ENCODE peak calls at places on chromosomes 6 and 20, in four cellular contexts. S is gastrocnemius medialis; K is CD4-positive, alpha-beta memory T cell; J is neuronal stem cell. O is an unnamed sample. For H3K36me3 and H3K4me1, the result is how much of the 10 kb centered on the place peaks cover.

GRCh38 chr6:16591681-16592549 is 169.3 kb downstream of the ATXN1 start:
- DNase-seq in S (no peak), K (no peak), J (no peak), O (no peak)

GRCh38 chr6:131966443-131966842 is 15.3 kb upstream of the CCN2 start:
- DNase-seq in S (no peak), K (no peak), J (no peak), O (no peak)

GRCh38 chr20:58702859-58703648 is 10.5 kb downstream of the NPEPL1 start:
- DNase-seq in S (no peak), K (no peak), J (no peak), O (peak)

GRCh38 chr20:2873747-2874041 is 413 bp downstream of the PTPRA start:
- DNase-seq in S (no peak), K (peak), J (peak), O (no peak)

GRCh38 chr6:26552205-26552604 is 14.0 kb downstream of the HMGN4 start:
- DNase-seq in S (no peak), K (no peak), J (no peak), O (no peak)

GRCh38 chr6:8315154-8315553 is 120.2 kb downstream of the SLC35B3 start:
- DNase-seq in S (no peak), K (no peak), J (no peak), O (no peak)

GRCh38 chr6:42093582-42094329 is 43.4 kb downstream of the TAF8 start:
- DNase-seq in S (no peak), K (no peak), J (no peak), O (no peak)

GRCh38 chr20:5513975-5514516 is 197.3 kb upstream of the PROKR2 start:
- DNase-seq in S (no peak), K (no peak), J (no peak), O (no peak)

GRCh38 chr6:147841749-147842148 is 333.3 kb downstream of the SAMD5 start:
- DNase-seq in S (no peak), K (no peak), J (no peak), O (no peak)

GRCh38 chr6:2026133-2026532 is 219.3 kb downstream of the GMDS start:
- DNase-seq in S (no peak), K (no peak), J (no peak), O (no peak)

GRCh38 chr6:32087574-32088486 is 21.3 kb downstream of the TNXB start:
- DNase-seq in S (peak), K (peak), J (peak), O (peak)

GRCh38 chr6:109059591-109060021 is 35.0 kb downstream of the SESN1 start:
- DNase-seq in S (no peak), K (peak), J (no peak), O (no peak)

GRCh38 chr6:114052141-114052540 is 81.2 kb upstream of the HDAC2 start:
- DNase-seq in S (no peak), K (no peak), J (no peak), O (no peak)

GRCh38 chr6:130969807-130970491 is 93.1 kb downstream of the EPB41L2 start:
- DNase-seq in S (peak), K (no peak), J (no peak), O (peak)

GRCh38 chr6:92180090-92180489 is 1239.3 kb downstream of the EPHA7 start:
- DNase-seq in S (no peak), K (no peak), J (no peak), O (no peak)

GRCh38 chr6:42306439-42307140 is 88.9 kb upstream of the MRPS10 start:
- DNase-seq in S (no peak), K (no peak), J (no peak), O (no peak)

GRCh38 chr6:168276576-168277273 is 42.9 kb downstream of the DACT2 start:
- DNase-seq in S (no peak), K (no peak), J (no peak), O (no peak)

GRCh38 chr6:142478117-142478516 is 176.3 kb downstream of the ADGRG6 start:
- DNase-seq in S (no peak), K (no peak), J (no peak), O (no peak)

GRCh38 chr6:79997728-79998127 is 6.7 kb upstream of the TTK start:
- DNase-seq in S (no peak), K (no peak), J (no peak), O (no peak)

GRCh38 chr6:89034586-89035251 is 45.8 kb upstream of the PNRC1 start:
- DNase-seq in S (peak), K (no peak), J (no peak), O (peak)

GRCh38 chr6:113560908-113561307 is 296.2 kb upstream of the MARCKS start:
- DNase-seq in S (no peak), K (no peak), J (no peak), O (no peak)

GRCh38 chr6:7136859-7137334 is 29.1 kb downstream of the RREB1 start:
- DNase-seq in S (no peak), K (no peak), J (no peak), O (no peak)

GRCh38 chr6:11770546-11771466 is 7.8 kb downstream of the ADTRP start:
- DNase-seq in S (peak), K (no peak), J (no peak), O (peak)

GRCh38 chr20:32354592-32355416 is 3.3 kb upstream of the ASXL1 start:
- DNase-seq in S (no peak), K (no peak), J (no peak), O (no peak)

GRCh38 chr6:11085758-11086435 is 7.7 kb upstream of the SMIM13 start:
- DNase-seq in S (no peak), K (no peak), J (no peak), O (no peak)

GRCh38 chr20:49009899-49010631 is 36.0 kb upstream of the CSE1L start:
- DNase-seq in S (no peak), K (no peak), J (no peak), O (no peak)
- H3K36me3 ChIP-seq in S (under half), K (under half), J (half or more), O (half or more)

DNA sequence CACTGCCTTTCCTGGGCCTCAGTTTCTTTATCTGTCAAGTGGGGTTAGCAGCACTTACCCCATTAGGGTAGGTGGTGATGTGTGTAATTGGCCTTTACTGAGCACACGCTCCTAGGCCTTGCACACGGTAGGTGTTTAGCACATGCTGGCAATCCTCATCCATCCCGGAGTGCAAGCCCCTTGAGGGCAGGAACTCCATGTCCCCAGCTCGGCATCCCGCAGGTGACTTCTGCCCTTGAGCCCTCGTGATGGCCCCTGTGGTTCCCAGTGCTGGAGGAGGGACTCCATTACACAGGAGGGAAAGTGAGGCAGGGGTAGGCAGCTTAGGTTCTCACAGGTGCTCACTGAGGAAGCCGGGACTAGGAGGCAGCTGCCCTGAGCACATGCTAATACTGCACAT is 40.0 kb downstream of the MYH7B start:
- DNase-seq in S (no peak), K (no peak), J (no peak), O (no peak)
- H3K4me1 ChIP-seq in S (under half), K (under half), J (under half), O (under half)

DNA sequence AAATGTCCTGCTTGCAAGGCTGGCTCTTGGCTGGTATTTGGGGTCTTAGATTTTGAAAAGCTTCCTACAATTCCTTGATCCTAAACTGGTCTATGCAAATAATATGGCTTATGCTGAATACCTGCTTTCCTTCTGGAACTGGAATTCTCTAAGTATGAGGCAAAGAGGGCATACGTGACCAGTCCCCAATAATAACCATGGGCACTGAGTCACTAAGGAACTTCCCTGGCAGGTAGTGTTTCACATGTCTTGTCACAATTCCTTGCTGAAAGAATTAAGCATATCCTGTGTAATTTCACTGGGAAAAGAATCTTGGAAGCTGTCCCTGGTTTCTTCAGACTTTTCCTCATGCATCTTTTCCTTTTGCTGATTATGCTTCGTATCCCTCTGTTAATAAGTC is 106.5 kb downstream of the MMS22L start:
- DNase-seq in S (no peak), K (no peak), J (no peak), O (no peak)
- H3K36me3 ChIP-seq in S (under half), K (under half), J (half or more), O (under half)

GRCh38 chr6:43904311-43905123 is 134.5 kb downstream of the VEGFA start:
- DNase-seq in S (no peak), K (no peak), J (no peak), O (no peak)
- H3K4me1 ChIP-seq in S (under half), K (under half), J (under half), O (under half)

GRCh38 chr6:144778773-144779531 is 493.8 kb downstream of the UTRN start:
- DNase-seq in S (no peak), K (no peak), J (no peak), O (no peak)

GRCh38 chr6:144778056-144778455 is 492.9 kb downstream of the UTRN start:
- DNase-seq in S (no peak), K (no peak), J (no peak), O (no peak)

GRCh38 chr6:144781836-144782235 is 496.7 kb downstream of the UTRN start:
- DNase-seq in S (no peak), K (no peak), J (no peak), O (no peak)

GRCh38 chr6:144776031-144776819 is 491.1 kb downstream of the UTRN start:
- DNase-seq in S (no peak), K (no peak), J (no peak), O (no peak)

DNA sequence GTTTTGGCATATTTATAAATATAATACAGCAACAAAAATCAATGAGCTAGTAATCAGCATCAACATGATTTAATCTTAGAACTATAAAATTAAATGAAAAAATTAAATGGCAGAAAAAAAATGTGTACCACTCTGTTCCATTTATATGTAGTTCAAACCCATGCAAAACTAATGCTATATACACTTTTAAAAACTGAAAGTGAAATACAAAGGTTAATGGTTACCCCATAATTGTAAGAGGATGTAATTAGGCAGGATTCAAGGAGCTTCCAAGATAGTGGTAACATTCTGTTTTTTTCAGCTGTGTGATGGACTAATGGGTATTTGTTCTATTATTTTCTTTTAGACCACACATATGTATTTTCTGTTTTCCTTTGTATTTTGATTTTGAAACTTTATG is 492.1 kb downstream of the UTRN start:
- DNase-seq in S (no peak), K (no peak), J (no peak), O (no peak)
- H3K36me3 ChIP-seq in S (under half), K (under half), J (under half), O (under half)

GRCh38 chr20:38050691-38051090 is 17.1 kb downstream of the RPRD1B start:
- DNase-seq in S (no peak), K (no peak), J (no peak), O (no peak)
- H3K4me1 ChIP-seq in S (half or more), K (under half), J (under half), O (under half)

GRCh38 chr20:46060975-46061374 is 28.8 kb downstream of the NCOA5 start:
- DNase-seq in S (no peak), K (no peak), J (no peak), O (no peak)
- H3K36me3 ChIP-seq in S (under half), K (under half), J (half or more), O (half or more)

DNA sequence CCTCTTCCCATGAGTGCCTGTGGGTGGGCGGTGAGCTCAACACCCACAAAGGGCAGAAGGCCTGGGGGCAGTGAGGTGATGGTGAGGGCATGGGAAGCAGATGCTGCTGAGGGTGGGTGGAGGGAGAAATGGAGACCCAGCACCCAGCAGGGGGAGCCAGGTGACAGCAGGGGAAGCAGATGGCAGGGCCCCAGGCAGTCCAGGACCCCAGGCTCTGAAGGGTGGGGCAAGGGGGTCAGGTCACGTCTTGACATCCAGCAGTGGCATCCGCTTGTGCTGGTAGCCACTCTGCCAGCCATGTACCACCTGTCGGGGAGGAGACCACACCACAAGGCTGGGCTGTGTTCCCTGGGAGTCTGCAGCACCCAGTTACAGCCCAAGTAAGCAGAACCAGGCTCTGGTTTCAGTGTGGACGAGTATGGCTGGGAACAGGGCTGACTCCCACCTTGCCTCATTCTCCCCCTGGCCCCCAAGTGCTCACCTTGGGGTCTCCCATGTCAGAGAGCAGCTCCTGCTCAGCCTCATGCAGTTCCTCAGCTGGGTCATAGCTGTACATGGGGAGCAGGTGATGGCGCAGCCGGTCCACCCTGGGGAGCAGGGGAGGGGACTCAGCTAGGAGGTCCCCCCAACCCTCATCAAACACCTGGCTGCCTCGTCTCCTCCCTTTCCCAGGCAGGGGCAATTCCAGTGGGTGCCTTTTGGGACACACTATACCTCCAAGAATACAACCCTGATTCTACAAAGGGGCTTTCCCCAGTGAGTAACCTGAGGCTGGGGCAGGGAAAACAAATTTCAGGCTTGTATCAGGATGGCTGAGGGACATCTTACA is 2.0 kb downstream of the SMIM29 start:
- DNase-seq in S (peak), K (peak), J (no peak), O (no peak)
- H3K4me1 ChIP-seq in S (under half), K (half or more), J (under half), O (under half)

DNA sequence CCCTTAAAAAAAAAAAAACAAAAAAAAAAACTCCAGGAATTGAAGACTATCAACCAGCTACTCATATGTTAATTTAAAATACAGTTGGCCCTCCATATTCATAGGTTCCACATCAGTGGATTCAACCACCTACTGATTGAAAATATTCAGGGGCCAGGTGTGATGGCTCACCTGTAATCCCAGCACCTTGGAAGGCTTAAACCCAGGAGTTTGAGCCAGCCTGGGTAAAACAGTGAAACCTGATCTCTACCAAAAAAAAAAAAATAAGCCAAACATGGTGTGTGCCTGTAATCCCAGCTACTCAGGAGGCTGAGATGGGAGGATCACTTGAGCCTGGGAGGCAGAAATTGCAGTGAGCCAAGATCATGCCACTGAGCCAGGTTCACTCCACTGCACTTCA is 72.4 kb upstream of the SMIM8 start:
- DNase-seq in S (no peak), K (no peak), J (no peak), O (no peak)
- H3K36me3 ChIP-seq in S (under half), K (under half), J (half or more), O (under half)

DNA sequence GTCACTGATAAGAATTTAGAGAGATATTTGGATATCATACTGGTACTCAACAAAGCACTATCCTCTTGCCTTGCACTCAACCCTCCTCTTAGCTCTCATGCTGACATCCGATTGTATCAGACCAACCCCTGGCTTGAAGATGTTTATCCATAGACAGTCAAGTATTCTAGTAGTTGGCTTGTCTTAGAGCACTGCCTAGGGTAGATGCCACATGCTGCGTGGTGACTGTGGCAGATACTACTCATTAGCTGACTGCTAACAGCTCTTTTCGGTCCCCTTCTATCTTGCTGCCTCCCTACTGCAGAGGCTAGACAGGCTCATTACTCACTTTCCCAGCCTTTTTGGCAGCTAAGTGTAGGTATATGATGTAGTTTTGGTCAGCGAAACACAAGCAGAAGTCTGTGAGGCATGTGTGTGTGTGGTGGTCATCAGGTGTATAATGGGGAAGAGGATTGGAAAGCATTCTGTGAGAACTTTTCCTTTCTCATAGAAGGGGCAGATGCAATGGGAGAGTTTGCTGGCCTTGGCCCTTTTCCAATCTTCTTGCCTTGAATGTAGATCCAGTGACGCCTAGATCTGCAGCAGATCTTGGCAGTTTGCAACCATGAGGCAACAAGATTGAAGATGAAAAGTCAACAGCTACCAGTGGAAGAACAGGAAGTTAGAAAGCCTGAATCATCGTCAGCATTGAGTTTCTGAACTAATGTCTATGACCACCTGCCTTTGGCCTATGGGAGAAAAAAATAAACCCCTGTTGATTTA is 4.4 kb upstream of the IFNGR1 start:
- DNase-seq in S (peak), K (no peak), J (no peak), O (peak)
- H3K4me1 ChIP-seq in S (under half), K (half or more), J (under half), O (under half)

O was measured in right atrium auricular region.